ENCODE peak calls at places on chromosomes 4 and X, in eight cellular contexts. N, Y, V, Z, E, T, A and M are unnamed samples.

GRCh38 chr4:72571337-72571736 is 2.3 kb upstream of the ADAMTS3 start:
- DNase-seq in N (no peak), Y (no peak), V (no peak), Z (no peak), E (no peak), T (no peak), A (no peak), M (no peak)

GRCh38 chrX:152814048-152814447 is 16.5 kb downstream of the CETN2 start:
- DNase-seq in N (no peak), Y (no peak), V (no peak), Z (no peak), E (no peak), T (no peak), A (no peak), M (no peak)

GRCh38 chrX:11381464-11381863 is 88.3 kb downstream of the AMELX start:
- DNase-seq in N (peak; percentile 20), Y (peak; percentile 46), V (no peak), Z (no peak), E (peak; percentile 25), T (peak; percentile 23), A (peak; percentile 9), M (no peak)

GRCh38 chr4:145888393-145888792 is 50.2 kb downstream of the ZNF827 start:
- DNase-seq in N (no peak), Y (no peak), V (no peak), Z (no peak), E (no peak), T (no peak), A (no peak), M (no peak)

GRCh38 chrX:80808854-80809493 is 703 bp downstream of the BRWD3 start:
- DNase-seq in N (peak; percentile 10), Y (peak; percentile 43), V (peak; percentile 19), Z (peak; percentile 18), E (no peak), T (peak; percentile 24), A (no peak), M (peak; percentile 18)

GRCh38 chr4:84063618-84064017 is 435.5 kb downstream of the NKX6-1 start:
- DNase-seq in N (no peak), Y (no peak), V (no peak), Z (no peak), E (no peak), T (no peak), A (no peak), M (no peak)

GRCh38 chr4:117479673-117480072 is 394.3 kb upstream of the TRAM1L1 start:
- DNase-seq in N (no peak), Y (no peak), V (no peak), Z (no peak), E (no peak), T (no peak), A (no peak), M (no peak)

GRCh38 chr4:120844528-120844921 is 78.0 kb downstream of the PRDM5 start:
- DNase-seq in N (no peak), Y (no peak), V (no peak), Z (no peak), E (no peak), T (no peak), A (no peak), M (no peak)

GRCh38 chr4:99857302-99857701 is 36.9 kb downstream of the LAMTOR3 start:
- DNase-seq in N (no peak), Y (no peak), V (no peak), Z (no peak), E (no peak), T (no peak), A (no peak), M (no peak)

GRCh38 chr4:71456841-71457240 is 118.0 kb downstream of the SLC4A4 start:
- DNase-seq in N (no peak), Y (peak; percentile 55), V (no peak), Z (no peak), E (peak; percentile 44), T (no peak), A (no peak), M (no peak)

DNA sequence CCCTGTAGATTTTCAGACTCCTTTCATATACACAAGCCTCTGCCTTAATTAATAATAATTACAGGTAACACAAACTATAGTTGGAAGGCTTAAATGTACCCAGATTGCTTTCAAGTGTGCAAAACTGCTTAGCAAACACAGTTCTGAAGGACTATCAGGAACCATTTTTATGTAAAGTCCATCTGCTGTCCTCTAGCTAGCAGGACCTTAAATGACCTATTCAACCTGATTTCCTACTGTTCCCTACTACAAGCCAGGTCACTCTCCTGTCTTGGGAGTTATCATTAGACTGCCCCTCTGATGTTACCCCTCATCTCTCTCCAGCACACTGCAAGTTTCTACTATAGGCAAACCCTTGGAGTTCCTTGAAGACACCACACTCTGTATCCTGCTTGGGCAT is 157.3 kb downstream of the GBA3 start:
- DNase-seq in N (no peak), Y (no peak), V (no peak), Z (no peak), E (no peak), T (no peak), A (no peak), M (no peak)
- TF ChIP-seq CTCF in N (no peak), Y (no peak), V (no peak), Z (no peak), E (no peak), T (no peak), A (no peak), M (no peak)

DNA sequence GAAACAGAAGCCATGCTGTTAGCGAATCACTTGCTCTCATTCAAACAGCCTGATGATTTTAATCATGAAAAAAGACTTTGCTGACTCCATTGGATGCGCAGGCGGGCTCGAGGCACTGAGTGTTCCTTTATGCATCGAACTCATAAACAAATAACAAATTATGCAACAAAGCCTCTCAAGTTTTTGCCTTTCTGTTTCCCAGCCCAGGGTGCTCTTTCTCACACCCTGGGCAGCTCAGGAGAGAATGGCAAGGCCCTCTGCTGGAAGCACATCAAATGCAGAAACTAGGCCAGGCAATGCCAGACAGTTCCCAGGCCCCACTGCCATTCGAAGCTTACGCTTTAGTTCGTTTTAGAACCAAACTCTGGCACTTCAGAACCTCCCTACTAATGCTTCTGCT is 19.8 kb downstream of the ETNPPL start:
- DNase-seq in N (no peak), Y (no peak), V (no peak), Z (no peak), E (no peak), T (no peak), A (no peak), M (no peak)
- TF ChIP-seq CTCF in N (no peak), Y (no peak), V (no peak), Z (no peak), E (no peak), T (no peak), A (no peak), M (no peak)

GRCh38 chrX:41010188-41010846 is 74.9 kb upstream of the USP9X start:
- DNase-seq in N (peak; percentile 29), Y (peak; percentile 79), V (peak; percentile 70), Z (peak; percentile 52), E (peak; percentile 89), T (peak; percentile 84), A (peak; percentile 48), M (peak; percentile 26)
- TF ChIP-seq CTCF in N (no peak), Y (no peak), V (no peak), Z (no peak), E (peak; percentile 19), T (no peak), A (no peak), M (no peak)

GRCh38 chr4:45072981-45073380 is 346.6 kb upstream of the GNPDA2 start:
- DNase-seq in N (no peak), Y (no peak), V (no peak), Z (no peak), E (no peak), T (no peak), A (no peak), M (no peak)
- TF ChIP-seq CTCF in N (no peak), Y (no peak), V (no peak), Z (no peak), E (no peak), T (no peak), A (no peak), M (no peak)

DNA sequence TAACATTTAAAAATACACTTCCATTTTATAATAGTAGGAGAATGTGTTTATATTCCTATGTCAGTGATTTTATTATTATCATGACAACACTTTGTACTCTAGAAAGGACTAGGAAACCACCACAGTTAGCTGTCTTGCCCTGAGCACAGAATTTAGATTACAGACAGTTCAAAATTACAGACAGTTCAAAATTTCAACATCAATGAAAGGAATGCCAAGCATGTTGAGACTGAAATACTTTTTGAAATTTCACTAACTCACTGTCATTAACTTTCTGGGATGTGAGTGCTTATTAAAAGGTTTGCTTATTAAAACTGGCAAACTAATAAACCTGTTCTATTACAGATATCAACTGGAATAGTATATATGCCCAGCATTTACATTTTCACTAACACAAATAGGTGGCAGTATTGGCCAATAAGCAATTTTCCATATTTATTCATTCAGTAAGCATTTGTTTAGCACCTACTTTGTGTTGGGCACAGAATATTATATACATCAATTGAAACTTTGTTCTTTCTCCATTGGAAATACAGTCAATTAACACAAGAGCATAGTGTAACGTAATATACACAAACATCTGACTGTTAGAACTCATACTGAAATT is 179.4 kb downstream of the FBXW7 start:
- DNase-seq in N (no peak), Y (no peak), V (no peak), Z (no peak), E (peak; percentile 23), T (no peak), A (no peak), M (no peak)
- TF ChIP-seq CTCF in N (no peak), Y (no peak), V (no peak), Z (peak; percentile 21), E (no peak), T (no peak), A (peak; percentile 20), M (no peak)